ENCODE peak calls at places on chromosomes 11 and 22, in four cellular contexts. G is K562, S is WTC11, A is HepG2. I is an unnamed sample.

GRCh38 chr11:85603220-85603619 is 23.9 kb downstream of the DLG2 start:
- DNase-seq in G (no peak), S (no peak), A (no peak), I (no peak)

GRCh38 chr11:6405039-6405667 is 13.7 kb downstream of the APBB1 start:
- DNase-seq in G (no peak), S (peak), A (no peak), I (no peak)

GRCh38 chr22:45885171-45885840 is 91.7 kb downstream of the WNT7B start:
- DNase-seq in G (no peak), S (peak), A (no peak), I (no peak)

GRCh38 chr11:2097356-2097997 is 41.7 kb downstream of the IGF2 start:
- DNase-seq in G (no peak), S (peak), A (peak), I (no peak)

GRCh38 chr11:44680982-44681597 is 45.7 kb upstream of the TSPAN18 start:
- DNase-seq in G (no peak), S (peak), A (no peak), I (no peak)

GRCh38 chr22:48819991-48820390 is 1007.7 kb downstream of the BRD1 start:
- DNase-seq in G (no peak), S (no peak), A (no peak), I (no peak)

GRCh38 chr11:117713676-117714075 is 83.3 kb downstream of the DSCAML1 start:
- DNase-seq in G (no peak), S (no peak), A (no peak), I (no peak)

GRCh38 chr22:24109649-24110048 is 71.6 kb upstream of the SUSD2 start:
- DNase-seq in G (no peak), S (no peak), A (no peak), I (no peak)

GRCh38 chr22:20798974-20799373 is 25.1 kb downstream of the SERPIND1 start:
- DNase-seq in G (no peak), S (no peak), A (no peak), I (no peak)

GRCh38 chr22:19139974-19140373 is 4.5 kb downstream of the ESS2 start:
- DNase-seq in G (no peak), S (no peak), A (no peak), I (no peak)

GRCh38 chr22:28366856-28367255 is 312.8 kb downstream of the TTC28 start:
- DNase-seq in G (no peak), S (no peak), A (peak), I (no peak)

GRCh38 chr22:28373841-28374240 is 305.8 kb downstream of the TTC28 start:
- DNase-seq in G (no peak), S (no peak), A (no peak), I (no peak)

GRCh38 chr22:28369849-28370248 is 309.8 kb downstream of the TTC28 start:
- DNase-seq in G (peak), S (no peak), A (no peak), I (no peak)
- TF ChIP-seq HMGXB4 in G (no peak), S (no peak), A (no peak), I (no peak)

GRCh38 chr11:77071671-77072605 is 5.2 kb downstream of the CAPN5 start:
- DNase-seq in G (no peak), S (no peak), A (no peak), I (no peak)
- TF ChIP-seq HMGXB4 in G (no peak), S (no peak), A (no peak), I (no peak)

GRCh38 chr11:121450424-121450823 is 1.7 kb upstream of the SORL1 start:
- DNase-seq in G (no peak), S (no peak), A (no peak), I (no peak)

GRCh38 chr11:121451982-121452608 is at the start of gene SORL1:
- DNase-seq in G (peak), S (peak), A (peak), I (peak)

GRCh38 chr11:121453589-121454299 is 977 bp upstream of the SORL1-AS1 start:
- DNase-seq in G (no peak), S (no peak), A (peak), I (no peak)

GRCh38 chr11:121451178-121451981 is 734 bp upstream of the SORL1 start:
- DNase-seq in G (no peak), S (no peak), A (peak), I (no peak)

GRCh38 chr11:121452609-121453150 is at the start of gene SORL1-AS1:
- DNase-seq in G (no peak), S (no peak), A (no peak), I (peak)
- TF ChIP-seq HMGXB4 in G (no peak), S (no peak), A (no peak), I (no peak)

DNA sequence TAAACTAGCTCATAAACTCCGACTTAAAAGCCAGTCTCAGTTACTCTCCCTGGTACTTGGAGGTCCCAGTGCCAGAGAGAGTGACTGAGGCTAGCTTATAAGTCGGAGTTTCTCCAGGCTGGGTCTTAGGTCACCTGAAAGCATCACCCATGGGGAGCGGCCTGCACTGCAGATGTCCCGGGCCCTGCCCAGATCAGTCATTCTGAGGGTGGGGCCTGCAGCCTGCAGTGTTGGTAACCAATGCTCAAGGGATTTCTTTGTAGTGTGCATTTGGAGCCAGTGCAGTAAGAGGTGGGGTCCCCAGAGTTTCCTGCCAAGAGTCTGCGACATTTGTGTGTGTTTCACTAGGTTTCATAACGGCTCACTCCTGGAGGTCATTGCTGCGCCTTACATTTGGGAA is 14.8 kb downstream of the TAB1 start:
- DNase-seq in G (no peak), S (no peak), A (no peak), I (no peak)
- TF ChIP-seq HMGXB4 in G (no peak), S (no peak), A (no peak), I (no peak)

GRCh38 chr22:39317756-39318506 is 1.5 kb downstream of the RPL3 start:
- DNase-seq in G (no peak), S (no peak), A (no peak), I (no peak)
- TF ChIP-seq HMGXB4 in G (no peak), S (no peak), A (no peak), I (no peak)

DNA sequence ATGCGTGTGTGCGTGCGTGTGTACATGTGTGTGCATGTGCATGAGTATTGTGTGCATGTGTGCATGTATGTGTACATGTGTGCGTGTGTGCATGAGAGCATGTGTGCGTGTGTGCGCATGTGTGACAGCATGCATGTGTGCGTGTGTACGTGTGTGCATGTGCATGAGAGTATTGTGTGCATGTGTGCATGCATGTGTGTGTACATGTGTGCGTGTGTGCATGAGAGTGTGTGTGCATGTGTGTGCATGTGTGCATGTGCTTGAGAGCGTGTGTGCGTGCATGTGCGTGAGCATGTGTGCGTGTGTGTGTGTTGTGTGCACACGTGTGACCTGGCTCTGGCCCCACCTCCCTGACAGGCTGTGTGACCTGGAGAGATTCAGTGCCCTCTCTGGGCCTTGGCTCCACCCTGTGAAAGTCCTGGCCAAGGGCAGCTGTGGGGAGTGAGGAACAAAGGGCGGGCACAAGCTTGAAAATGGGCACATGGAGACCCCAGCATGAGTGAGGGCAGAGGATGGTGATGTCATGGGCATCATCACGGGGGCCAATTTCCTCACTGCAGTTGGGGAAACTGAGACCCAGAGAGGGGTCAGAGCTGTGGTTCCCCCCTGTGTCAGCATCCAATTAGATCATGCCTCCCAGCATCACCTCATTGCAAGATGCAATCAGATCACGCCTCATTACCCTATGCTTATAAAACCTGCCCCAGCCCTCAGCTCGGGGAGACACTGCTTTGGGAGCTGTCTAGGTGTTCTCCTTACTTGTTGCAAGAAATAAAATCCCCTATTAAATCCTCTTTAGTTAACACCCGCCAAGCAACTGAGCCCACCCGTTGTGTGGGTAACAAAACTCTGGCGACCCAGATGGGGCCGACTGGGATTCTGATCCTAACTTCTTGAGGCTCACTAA is 643 bp downstream of the ACY3 start:
- DNase-seq in G (no peak), S (no peak), A (no peak), I (no peak)
- TF ChIP-seq HMGXB4 in G (no peak), S (no peak), A (no peak), I (no peak)

GRCh38 chr11:105641433-105641832 is 31.6 kb downstream of the GRIA4 start:
- DNase-seq in G (no peak), S (no peak), A (no peak), I (no peak)
- TF ChIP-seq HMGXB4 in G (no peak), S (no peak), A (no peak), I (no peak)

GRCh38 chr11:116215471-116216113 is 557.2 kb downstream of the BUD13 start:
- DNase-seq in G (no peak), S (peak), A (no peak), I (peak)
- TF ChIP-seq HMGXB4 in G (no peak), S (no peak), A (no peak), I (no peak)

DNA sequence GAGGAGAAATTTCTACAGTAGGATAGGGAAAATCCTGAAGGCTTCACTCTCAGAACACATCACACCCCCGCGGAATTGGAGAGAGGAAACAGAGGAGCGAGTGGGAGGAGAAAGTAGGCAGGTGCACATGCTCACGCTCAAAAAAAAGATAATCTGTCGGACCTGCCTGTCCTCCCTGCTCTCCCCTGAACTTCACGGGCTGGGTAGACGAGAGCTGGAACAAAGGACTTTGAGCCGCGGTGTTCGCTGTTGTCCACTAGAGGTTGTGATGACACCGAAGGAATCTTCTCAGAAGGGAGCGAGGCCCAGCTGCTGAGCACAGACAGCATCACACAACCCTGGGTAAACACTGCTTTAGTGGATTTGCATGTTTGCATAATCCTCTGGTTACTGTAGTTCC is 5.0 kb downstream of the SEZ6L start:
- DNase-seq in G (no peak), S (peak), A (peak), I (peak)
- TF ChIP-seq HMGXB4 in G (no peak), S (no peak), A (no peak), I (no peak)

DNA sequence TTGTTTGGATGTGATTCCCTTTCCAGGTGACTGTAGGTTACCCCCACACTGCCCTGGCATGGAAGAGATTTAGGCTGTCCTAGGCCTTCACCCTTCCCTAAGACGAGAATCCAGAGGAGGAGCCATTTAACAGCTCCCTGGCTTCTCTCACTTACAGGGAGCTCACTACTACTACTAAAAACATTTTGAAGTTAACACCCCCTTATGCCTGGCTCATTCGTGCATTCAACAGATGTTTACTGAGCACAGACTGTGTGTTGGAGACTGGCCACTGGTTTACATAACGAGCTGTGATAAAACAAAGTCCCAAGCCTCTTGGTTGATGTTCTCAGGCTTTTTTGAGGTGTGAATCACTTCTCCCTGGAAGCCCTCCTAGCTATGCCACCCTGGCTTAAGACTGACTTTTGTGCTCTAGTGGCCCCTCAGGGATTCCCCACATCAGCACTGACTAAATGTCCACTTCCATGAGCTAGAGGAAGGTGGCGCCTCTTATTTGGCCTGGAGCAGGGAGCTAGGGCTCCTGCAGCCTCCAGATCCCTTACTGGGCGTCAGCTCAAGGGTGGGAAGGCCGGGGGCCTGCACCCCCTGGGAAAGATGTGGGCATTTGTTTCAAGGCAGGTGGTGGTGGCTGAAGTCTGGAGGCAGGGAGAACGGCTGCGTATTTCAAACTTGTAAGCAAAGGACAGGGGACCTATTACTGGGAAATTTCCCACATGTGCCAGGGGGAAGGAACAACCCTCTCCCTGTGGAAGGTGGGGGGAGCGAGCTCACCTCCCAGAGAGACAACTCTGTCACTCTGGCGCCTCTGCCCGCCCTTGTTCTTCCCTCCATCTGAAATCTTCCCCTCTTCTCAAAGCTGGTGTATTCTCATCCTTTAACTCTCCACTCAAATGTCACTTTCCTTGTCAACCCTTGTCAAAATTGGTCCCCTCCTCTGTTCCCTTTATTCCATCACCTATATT is 19.4 kb upstream of the MALAT1 start:
- DNase-seq in G (no peak), S (peak), A (no peak), I (peak)
- TF ChIP-seq HMGXB4 in G (peak), S (no peak), A (peak), I (no peak)

I was measured in A549.